ENCODE peak calls at places on chromosomes 3 and 15, in seven cellular contexts. U, G, R, F, Y, K and M are unnamed samples. For H3K4me1, the result is how much of the 10 kb centered on the place peaks cover.

GRCh38 chr15:32983679-32984078 is 210.8 kb downstream of the FMN1 start:
- DNase-seq in U (no peak), G (no peak), R (no peak), F (no peak), Y (no peak), K (no peak), M (no peak)

GRCh38 chr3:133943639-133944131 is 48.0 kb upstream of the RAB6B start:
- DNase-seq in U (no peak), G (peak), R (no peak), F (no peak), Y (no peak), K (peak), M (no peak)

GRCh38 chr15:42832577-42832976 is 88.0 kb downstream of the TTBK2 start:
- DNase-seq in U (no peak), G (no peak), R (no peak), F (no peak), Y (no peak), K (no peak), M (no peak)

GRCh38 chr3:191244242-191244867 is 45.3 kb downstream of the OSTN start:
- DNase-seq in U (no peak), G (no peak), R (peak), F (no peak), Y (no peak), K (no peak), M (no peak)

GRCh38 chr3:47163023-47163989 is 607 bp downstream of the SETD2 start:
- DNase-seq in U (peak), G (no peak), R (peak), F (peak), Y (peak), K (peak), M (peak)

GRCh38 chr15:64897345-64897985 is 14.2 kb upstream of the ANKDD1A start:
- DNase-seq in U (peak), G (no peak), R (no peak), F (peak), Y (peak), K (peak), M (peak)

GRCh38 chr15:65377105-65377975 is 462 bp downstream of the IGDCC3 start:
- DNase-seq in U (no peak), G (no peak), R (peak), F (no peak), Y (no peak), K (no peak), M (no peak)

GRCh38 chr15:98730860-98731711 is 82.7 kb downstream of the IGF1R start:
- DNase-seq in U (no peak), G (no peak), R (no peak), F (no peak), Y (no peak), K (no peak), M (no peak)

GRCh38 chr3:19029837-19030835 is 118.2 kb upstream of the KCNH8 start:
- DNase-seq in U (no peak), G (no peak), R (peak), F (no peak), Y (no peak), K (no peak), M (no peak)

GRCh38 chr15:35191783-35192182 is 106.7 kb upstream of the NANOGP8 start:
- DNase-seq in U (no peak), G (no peak), R (no peak), F (no peak), Y (no peak), K (no peak), M (no peak)

GRCh38 chr15:55514414-55514850 is 6.4 kb upstream of the DNAAF4 start:
- DNase-seq in U (no peak), G (no peak), R (no peak), F (no peak), Y (no peak), K (no peak), M (peak)

GRCh38 chr3:171088984-171089754 is 62.6 kb upstream of the SLC2A2 start:
- DNase-seq in U (no peak), G (no peak), R (no peak), F (no peak), Y (no peak), K (no peak), M (no peak)

GRCh38 chr15:38683382-38684242 is 119.0 kb upstream of the RASGRP1 start:
- DNase-seq in U (no peak), G (no peak), R (peak), F (no peak), Y (peak), K (no peak), M (peak)

GRCh38 chr15:74302821-74303359 is 64.6 kb downstream of the CYP11A1 start:
- DNase-seq in U (no peak), G (no peak), R (peak), F (peak), Y (peak), K (no peak), M (no peak)

GRCh38 chr3:172776049-172776717 is 25.7 kb downstream of the ECT2 start:
- DNase-seq in U (no peak), G (no peak), R (no peak), F (no peak), Y (no peak), K (no peak), M (no peak)

GRCh38 chr3:138338816-138339215 is 9.2 kb upstream of the NME9 start:
- DNase-seq in U (no peak), G (no peak), R (no peak), F (no peak), Y (no peak), K (no peak), M (no peak)

GRCh38 chr15:39741258-39741657 is 41.4 kb downstream of the FSIP1 start:
- DNase-seq in U (no peak), G (no peak), R (no peak), F (no peak), Y (no peak), K (no peak), M (no peak)

GRCh38 chr15:84588053-84588874 is 12.5 kb upstream of the ZSCAN2 start:
- DNase-seq in U (peak), G (peak), R (peak), F (peak), Y (peak), K (peak), M (peak)

GRCh38 chr3:155517907-155518306 is 224.4 kb upstream of the STRIT1 start:
- DNase-seq in U (no peak), G (no peak), R (no peak), F (no peak), Y (no peak), K (no peak), M (no peak)

GRCh38 chr15:70669966-70670658 is 93.2 kb downstream of the UACA start:
- DNase-seq in U (peak), G (no peak), R (peak), F (peak), Y (peak), K (no peak), M (no peak)

GRCh38 chr15:52021128-52021671 is 2.2 kb downstream of the MAPK6 start:
- DNase-seq in U (no peak), G (peak), R (peak), F (peak), Y (peak), K (no peak), M (no peak)

GRCh38 chr3:177238661-177239216 is 41.5 kb upstream of the TBL1XR1 start:
- DNase-seq in U (no peak), G (no peak), R (no peak), F (no peak), Y (no peak), K (no peak), M (no peak)

GRCh38 chr3:135504084-135504685 is 461.3 kb upstream of the PPP2R3A start:
- DNase-seq in U (no peak), G (no peak), R (no peak), F (no peak), Y (no peak), K (no peak), M (no peak)

GRCh38 chr3:188197388-188197847 is 43.5 kb downstream of the LPP start:
- DNase-seq in U (peak), G (no peak), R (no peak), F (no peak), Y (no peak), K (peak), M (no peak)

GRCh38 chr15:43085921-43086320 is 19.9 kb downstream of the UBR1 start:
- DNase-seq in U (no peak), G (no peak), R (no peak), F (no peak), Y (no peak), K (no peak), M (no peak)

GRCh38 chr15:99507732-99508571 is 57.8 kb upstream of the MEF2A start:
- DNase-seq in U (no peak), G (no peak), R (peak), F (peak), Y (no peak), K (no peak), M (no peak)

GRCh38 chr3:4314688-4315087 is 11.5 kb downstream of the SETMAR start:
- DNase-seq in U (no peak), G (no peak), R (no peak), F (no peak), Y (no peak), K (no peak), M (no peak)

GRCh38 chr15:52011711-52012144 is 7.3 kb upstream of the MAPK6 start:
- DNase-seq in U (no peak), G (no peak), R (no peak), F (no peak), Y (no peak), K (no peak), M (no peak)

GRCh38 chr3:66394261-66395249 is 106.3 kb downstream of the LRIG1 start:
- DNase-seq in U (no peak), G (no peak), R (no peak), F (no peak), Y (no peak), K (no peak), M (no peak)

GRCh38 chr3:8239718-8240698 is 261.6 kb upstream of the LMCD1 start:
- DNase-seq in U (no peak), G (peak), R (peak), F (peak), Y (peak), K (no peak), M (no peak)

GRCh38 chr3:139110072-139110830 is 65.6 kb upstream of the PRR23C start:
- DNase-seq in U (peak), G (no peak), R (no peak), F (no peak), Y (peak), K (no peak), M (no peak)

GRCh38 chr3:46209751-46210470 is 1.8 kb upstream of the CCR1 start:
- DNase-seq in U (no peak), G (no peak), R (no peak), F (no peak), Y (no peak), K (no peak), M (no peak)

GRCh38 chr15:86121568-86121967 is 41.9 kb downstream of the AGBL1 start:
- DNase-seq in U (no peak), G (no peak), R (no peak), F (no peak), Y (no peak), K (no peak), M (no peak)

GRCh38 chr3:192802957-192803899 is 75.9 kb upstream of the FGF12 start:
- DNase-seq in U (no peak), G (no peak), R (peak), F (no peak), Y (no peak), K (no peak), M (no peak)

GRCh38 chr15:71097890-71098289 is 17.4 kb upstream of the THSD4 start:
- DNase-seq in U (no peak), G (no peak), R (no peak), F (no peak), Y (no peak), K (no peak), M (no peak)

GRCh38 chr15:95162967-95163531 is 931.7 kb downstream of the MCTP2 start:
- DNase-seq in U (no peak), G (peak), R (no peak), F (no peak), Y (no peak), K (no peak), M (no peak)
- H3K27ac ChIP-seq in U (peak), G (peak), R (no peak), F (no peak), Y (peak), K (no peak), M (no peak)

GRCh38 chr3:169668957-169669681 is 5.6 kb upstream of the MECOM start:
- DNase-seq in U (peak), G (no peak), R (peak), F (peak), Y (peak), K (peak), M (peak)
- H3K4me1 ChIP-seq in U (under half), G (under half), R (under half), F (under half), Y (under half), K (under half), M (under half)

GRCh38 chr15:90287096-90287495 is 21.6 kb downstream of the NGRN start:
- DNase-seq in U (no peak), G (no peak), R (no peak), F (no peak), Y (no peak), K (no peak), M (no peak)

GRCh38 chr15:90291679-90292356 is 26.3 kb downstream of the NGRN start:
- DNase-seq in U (no peak), G (no peak), R (peak), F (no peak), Y (peak), K (no peak), M (peak)

DNA sequence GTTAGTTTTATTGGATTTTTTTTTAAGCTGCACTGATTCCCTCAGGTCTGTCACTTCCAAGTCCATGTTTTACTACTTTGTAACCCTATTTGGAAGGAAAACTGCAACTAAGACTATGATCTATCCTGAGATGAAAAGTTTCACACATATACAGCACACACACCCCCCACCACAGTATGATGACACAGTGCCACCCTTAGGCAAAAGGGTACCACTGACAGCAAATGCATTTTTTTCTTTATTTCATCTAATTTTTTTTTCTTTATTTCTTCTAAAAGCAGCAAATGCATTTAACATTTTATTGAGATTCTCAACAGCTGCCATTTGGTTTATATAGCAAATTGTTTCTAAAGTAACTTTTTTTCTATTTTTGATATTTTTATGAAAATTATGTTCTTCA is 21.2 kb downstream of the NGRN start:
- DNase-seq in U (no peak), G (no peak), R (peak), F (no peak), Y (no peak), K (no peak), M (no peak)
- H3K27ac ChIP-seq in U (no peak), G (no peak), R (peak), F (no peak), Y (no peak), K (no peak), M (no peak)

DNA sequence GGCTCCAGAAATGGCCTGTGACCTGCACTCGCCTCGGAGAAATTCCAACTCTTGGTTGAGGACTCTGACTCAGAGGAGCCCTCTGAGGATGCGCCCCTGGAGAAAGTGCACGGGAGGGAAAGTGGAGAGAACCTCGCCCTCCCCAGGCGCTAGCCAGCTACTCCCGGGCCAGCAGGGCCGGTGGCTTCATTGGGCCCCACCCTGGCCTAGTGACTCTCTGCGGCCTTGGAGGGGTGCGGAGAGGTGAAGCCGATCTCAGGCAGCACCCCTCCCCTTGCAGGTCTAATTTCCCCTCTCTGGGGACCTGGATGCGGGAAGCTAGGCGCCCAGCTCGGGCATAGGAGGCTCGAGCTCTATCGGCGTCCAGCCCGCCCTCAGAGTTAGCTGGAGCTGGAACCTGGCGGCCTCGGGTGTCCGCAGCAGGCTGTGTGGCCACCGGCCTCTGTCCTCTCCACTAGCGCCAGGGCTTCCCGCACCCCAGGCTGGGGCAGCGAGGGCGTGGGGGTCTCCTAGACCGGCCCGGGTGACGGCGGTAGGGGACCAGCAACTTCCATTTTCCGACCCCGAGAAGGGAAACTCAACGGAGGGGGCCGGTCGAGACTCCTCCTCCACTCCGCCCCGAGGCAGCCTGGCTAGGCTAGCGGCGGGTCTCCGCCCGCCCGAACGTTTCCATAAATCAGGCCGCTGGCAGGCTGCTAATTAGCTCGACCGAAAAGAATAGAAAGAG is 29.4 kb downstream of the NR2F2 start:
- DNase-seq in U (no peak), G (no peak), R (peak), F (peak), Y (no peak), K (peak), M (no peak)
- H3K4me1 ChIP-seq in U (under half), G (under half), R (under half), F (under half), Y (under half), K (under half), M (under half)

GRCh38 chr3:122728186-122728585 is 47.5 kb downstream of the PARP14 start:
- DNase-seq in U (no peak), G (no peak), R (peak), F (no peak), Y (no peak), K (no peak), M (no peak)

GRCh38 chr3:122730240-122730639 is 49.6 kb downstream of the PARP14 start:
- DNase-seq in U (no peak), G (no peak), R (no peak), F (no peak), Y (no peak), K (no peak), M (no peak)

GRCh38 chr3:122728756-122729514 is 48.3 kb downstream of the PARP14 start:
- DNase-seq in U (no peak), G (no peak), R (no peak), F (no peak), Y (no peak), K (no peak), M (no peak)

GRCh38 chr3:122727279-122727678 is 46.6 kb downstream of the PARP14 start:
- DNase-seq in U (no peak), G (no peak), R (no peak), F (no peak), Y (no peak), K (no peak), M (no peak)

DNA sequence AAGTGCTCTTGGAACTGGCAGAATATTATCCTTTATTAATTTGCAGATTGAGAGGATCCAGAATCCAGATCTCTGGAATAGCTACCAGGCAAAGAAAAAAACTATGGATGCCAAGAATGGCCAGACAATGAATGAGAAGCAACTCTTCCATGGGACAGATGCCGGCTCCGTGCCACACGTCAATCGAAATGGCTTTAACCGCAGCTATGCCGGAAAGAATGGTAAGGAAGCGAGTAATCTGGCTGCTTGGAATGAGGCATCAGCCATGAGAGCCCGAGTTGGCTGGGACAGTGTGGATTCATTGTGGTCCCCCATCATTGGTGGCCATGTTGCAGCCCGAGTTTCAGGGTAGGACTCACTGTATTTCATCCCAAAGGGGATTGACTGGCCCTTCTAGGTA is 47.1 kb downstream of the PARP14 start:
- DNase-seq in U (no peak), G (no peak), R (peak), F (no peak), Y (no peak), K (no peak), M (no peak)
- H3K27ac ChIP-seq in U (no peak), G (no peak), R (peak), F (no peak), Y (no peak), K (no peak), M (no peak)

GRCh38 chr3:185929192-185930151 is 8.3 kb downstream of the TRA2B start:
- DNase-seq in U (no peak), G (no peak), R (no peak), F (no peak), Y (no peak), K (no peak), M (no peak)
- H3K4me1 ChIP-seq in U (half or more), G (half or more), R (half or more), F (under half), Y (half or more), K (under half), M (half or more)

GRCh38 chr3:146275476-146275875 is 24.6 kb upstream of the PLSCR4 start:
- DNase-seq in U (no peak), G (no peak), R (no peak), F (no peak), Y (no peak), K (no peak), M (no peak)
- H3K27ac ChIP-seq in U (peak), G (no peak), R (no peak), F (no peak), Y (peak), K (no peak), M (no peak)

GRCh38 chr3:147388395-147389264 is 17.7 kb downstream of the ZIC4 start:
- DNase-seq in U (no peak), G (no peak), R (no peak), F (no peak), Y (no peak), K (no peak), M (no peak)
- H3K4me1 ChIP-seq in U (under half), G (under half), R (under half), F (under half), Y (under half), K (under half), M (under half)

GRCh38 chr3:114848643-114849350 is 298.3 kb downstream of the ZBTB20 start:
- DNase-seq in U (no peak), G (no peak), R (peak), F (no peak), Y (no peak), K (peak), M (no peak)
- H3K27ac ChIP-seq in U (peak), G (no peak), R (peak), F (no peak), Y (no peak), K (no peak), M (no peak)